ENCODE peak calls at places on chromosomes 7 and 10, in eight cellular contexts. C is body of pancreas, J is heart right ventricle, I is fibroblast of lung, W is GM10248, M is sigmoid colon, V is AG04450, Q is fibroblast of the aortic adventitia. L is an unnamed sample.

GRCh38 chr10:43574035-43574892 is at the start of gene ZNF239:
- DNase-seq in I (peak; percentile 89), W (peak; percentile 82), C (peak; percentile 81), V (peak; percentile 61), M (peak; percentile 95), J (peak; percentile 91), Q (peak; percentile 89), L (peak; percentile 91)

GRCh38 chr10:29610876-29611647 is 23.7 kb downstream of the SVIL start:
- DNase-seq in V (no peak), Q (no peak), M (peak; percentile 37), W (no peak), C (no peak), J (no peak), I (peak; percentile 18), L (no peak)

GRCh38 chr10:111087968-111088505 is 11.2 kb downstream of the ADRA2A start:
- DNase-seq in C (no peak), V (no peak), I (no peak), M (no peak), Q (no peak), J (no peak), W (no peak), L (no peak)

GRCh38 chr10:14917827-14918226 is 36.1 kb downstream of the DCLRE1C start:
- DNase-seq in J (no peak), M (no peak), C (no peak), Q (no peak), I (no peak), V (no peak), W (no peak), L (no peak)

GRCh38 chr7:157268540-157268939 is 68.3 kb upstream of the DNAJB6 start:
- DNase-seq in I (no peak), C (peak; percentile 10), J (no peak), Q (no peak), V (no peak), W (no peak), M (peak; percentile 45), L (no peak)

GRCh38 chr7:101768280-101768679 is 49.1 kb upstream of the CUX1 start:
- DNase-seq in V (no peak), M (no peak), C (no peak), Q (no peak), W (no peak), J (no peak), I (no peak), L (no peak)

GRCh38 chr10:8088504-8088903 is 34.0 kb downstream of the GATA3 start:
- DNase-seq in W (peak; percentile 48), M (peak; percentile 12), V (no peak), I (no peak), Q (no peak), C (no peak), J (no peak), L (no peak)

GRCh38 chr7:94779070-94779469 is 123.1 kb upstream of the SGCE start:
- DNase-seq in W (no peak), Q (no peak), V (no peak), J (no peak), M (no peak), C (no peak), I (peak; percentile 1), L (no peak)

GRCh38 chr10:8102708-8103401 is 48.4 kb downstream of the GATA3 start:
- DNase-seq in I (no peak), V (no peak), W (peak; percentile 64), C (no peak), Q (no peak), M (no peak), J (no peak), L (no peak)

GRCh38 chr10:110446954-110447608 is 50.6 kb upstream of the DUSP5 start:
- DNase-seq in Q (peak; percentile 95), C (no peak), W (no peak), I (peak; percentile 95), M (peak; percentile 48), J (peak; percentile 34), V (peak; percentile 73), L (no peak)

GRCh38 chr7:24912874-24913514 is 67.0 kb downstream of the OSBPL3 start:
- DNase-seq in M (no peak), C (no peak), Q (no peak), V (no peak), W (no peak), J (no peak), I (no peak), L (no peak)

GRCh38 chr7:88105231-88105630 is 114.6 kb downstream of the SRI start:
- DNase-seq in Q (no peak), V (no peak), M (no peak), C (no peak), W (no peak), J (no peak), I (no peak), L (no peak)

GRCh38 chr7:14375998-14376397 is 386.5 kb upstream of the ETV1 start:
- DNase-seq in C (no peak), W (no peak), J (no peak), I (no peak), V (no peak), Q (no peak), M (no peak), L (no peak)

GRCh38 chr10:5477948-5478693 is 21.2 kb downstream of the CALML5 start:
- DNase-seq in C (no peak), V (no peak), I (no peak), Q (no peak), W (no peak), M (peak; percentile 34), J (no peak), L (no peak)

GRCh38 chr10:100621360-100622205 is 85.8 kb downstream of the HIF1AN start:
- DNase-seq in I (peak; percentile 2), W (no peak), C (no peak), J (no peak), Q (peak; percentile 2), V (no peak), M (no peak), L (no peak)

GRCh38 chr10:44234471-44234850 is 150.4 kb downstream of the CXCL12 start:
- DNase-seq in J (no peak), C (no peak), Q (peak; percentile 56), M (no peak), V (no peak), W (no peak), I (peak; percentile 25), L (peak; percentile 60)

GRCh38 chr10:127243490-127244272 is 47.3 kb upstream of the INSYN2A start:
- DNase-seq in M (no peak), I (peak; percentile 13), V (no peak), J (no peak), C (peak; percentile 24), W (no peak), Q (peak; percentile 19), L (peak; percentile 83)

GRCh38 chr7:80139179-80139578 is 4.5 kb downstream of the GNAI1 start:
- DNase-seq in C (no peak), Q (no peak), J (no peak), V (no peak), M (no peak), I (no peak), W (no peak), L (no peak)

GRCh38 chr10:125017547-125018298 is 75.8 kb downstream of the ZRANB1 start:
- DNase-seq in W (no peak), J (no peak), C (no peak), V (no peak), M (no peak), I (no peak), Q (no peak), L (no peak)

GRCh38 chr7:99121496-99122021 is 22.3 kb downstream of the SMURF1 start:
- DNase-seq in V (no peak), C (no peak), W (no peak), I (peak; percentile 43), J (peak; percentile 42), M (no peak), Q (peak; percentile 98), L (no peak)

DNA sequence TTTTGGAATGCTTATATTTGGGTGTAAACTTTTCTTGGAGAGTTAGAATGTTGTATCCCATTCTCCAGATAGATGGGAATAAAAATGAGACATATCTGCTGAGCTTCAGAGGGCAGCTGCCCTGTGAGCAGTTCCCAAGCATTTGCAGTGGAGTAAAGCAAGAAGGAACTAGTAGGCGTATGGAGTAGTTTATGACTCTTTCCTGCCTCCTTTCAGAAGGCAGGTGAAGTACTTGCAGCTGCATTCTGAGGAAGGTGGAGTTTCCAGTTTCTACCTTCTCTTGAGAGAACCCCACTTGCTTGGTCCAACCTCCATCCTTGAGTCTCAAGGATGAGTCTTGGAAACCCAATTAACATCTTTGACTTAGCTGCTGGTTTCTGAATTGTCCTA is 563.6 kb downstream of the LRMDA start:
- DNase-seq in C (no peak), Q (no peak), I (no peak), V (no peak), W (no peak), J (no peak), M (no peak), L (no peak)
- TF ChIP-seq CTCF in C (no peak), Q (no peak), I (no peak), V (no peak), W (no peak), J (no peak), M (no peak), L (no peak)

GRCh38 chr7:141014523-141015395 is at the start of gene MRPS33:
- DNase-seq in M (peak; percentile 98), C (peak; percentile 93), I (peak; percentile 94), J (peak; percentile 97), V (peak; percentile 90), W (peak; percentile 95), Q (peak; percentile 96), L (peak; percentile 99)
- TF ChIP-seq CTCF in M (no peak), C (no peak), I (no peak), J (peak; percentile 49), V (peak; percentile 35), W (peak; percentile 89), Q (peak; percentile 10), L (peak; percentile 83)

GRCh38 chr10:3889961-3890522 is 105.0 kb upstream of the KLF6 start:
- DNase-seq in J (no peak), Q (peak; percentile 77), C (no peak), M (no peak), I (peak; percentile 95), V (no peak), W (no peak), L (peak; percentile 39)
- TF ChIP-seq CTCF in J (no peak), Q (no peak), C (no peak), M (no peak), I (no peak), V (no peak), W (no peak), L (no peak)

GRCh38 chr10:70331486-70332268 is 47.9 kb upstream of the NPFFR1 start:
- DNase-seq in J (peak; percentile 84), W (peak; percentile 69), Q (peak; percentile 96), C (peak; percentile 51), M (peak; percentile 68), I (peak; percentile 94), V (peak; percentile 80), L (peak; percentile 35)
- TF ChIP-seq CTCF in J (peak; percentile 47), W (peak; percentile 35), Q (peak; percentile 56), C (no peak), M (no peak), I (peak; percentile 25), V (peak; percentile 35), L (peak; percentile 34)

GRCh38 chr10:92876509-92877036 is 28.3 kb downstream of the EXOC6 start:
- DNase-seq in V (no peak), W (no peak), Q (no peak), C (no peak), I (no peak), M (no peak), J (no peak), L (no peak)

GRCh38 chr10:92880912-92881311 is 32.6 kb downstream of the EXOC6 start:
- DNase-seq in Q (no peak), C (no peak), I (no peak), J (no peak), W (no peak), M (no peak), V (no peak), L (no peak)

GRCh38 chr10:92880233-92880861 is 32.0 kb downstream of the EXOC6 start:
- DNase-seq in J (peak; percentile 41), M (no peak), Q (peak; percentile 82), C (no peak), W (no peak), I (peak; percentile 40), V (peak; percentile 24), L (peak; percentile 75)
- TF ChIP-seq CTCF in J (peak; percentile 69), M (no peak), Q (peak; percentile 55), C (peak; percentile 42), W (peak; percentile 37), I (peak; percentile 44), V (peak; percentile 53), L (peak; percentile 59)

L was measured in GM23338.